ENCODE peak calls at places on chromosomes 2 and 18, in eight cellular contexts. W is fibroblast of lung, R is BJ, P is mammary epithelial cell, I is MM.1S, B is transverse colon, O is GM23338, L is SK-N-SH. J is an unnamed sample. For H3K27me3, the result is how much of the 10 kb centered on the place peaks cover.

GRCh38 chr2:152694161-152694661 is 23.1 kb downstream of the PRPF40A start:
- DNase-seq in W (peak), R (no peak), P (no peak), I (peak), B (no peak), O (no peak), L (no peak), J (no peak)

GRCh38 chr2:70515938-70516337 is 37.7 kb downstream of the TGFA start:
- DNase-seq in W (no peak), R (no peak), P (no peak), I (no peak), B (no peak), O (no peak), L (no peak), J (no peak)

GRCh38 chr2:11669454-11670291 is at the start of gene NTSR2:
- DNase-seq in W (peak), R (no peak), P (peak), I (no peak), B (peak), O (peak), L (no peak), J (no peak)

GRCh38 chr2:104915107-104915793 is 61.3 kb downstream of the POU3F3 start:
- DNase-seq in W (no peak), R (no peak), P (no peak), I (peak), B (no peak), O (no peak), L (no peak), J (no peak)

GRCh38 chr18:60322591-60322990 is 50.0 kb downstream of the MC4R start:
- DNase-seq in W (no peak), R (no peak), P (peak), I (no peak), B (no peak), O (no peak), L (no peak), J (no peak)

GRCh38 chr2:200296118-200296517 is 10.4 kb upstream of the SPATS2L start:
- DNase-seq in W (no peak), R (no peak), P (no peak), I (no peak), B (no peak), O (no peak), L (no peak), J (no peak)

GRCh38 chr2:172086349-172087190 is 1.3 kb downstream of the DLX1 start:
- DNase-seq in W (no peak), R (no peak), P (no peak), I (no peak), B (peak), O (peak), L (peak), J (no peak)

GRCh38 chr2:179525340-179525739 is 260.7 kb upstream of the SESTD1 start:
- DNase-seq in W (no peak), R (no peak), P (no peak), I (no peak), B (no peak), O (no peak), L (no peak), J (no peak)

GRCh38 chr2:152304845-152305244 is 30.1 kb upstream of the FMNL2 start:
- DNase-seq in W (peak), R (peak), P (peak), I (no peak), B (no peak), O (no peak), L (no peak), J (no peak)

GRCh38 chr2:217890445-217890844 is 112.3 kb downstream of the TNS1 start:
- DNase-seq in W (peak), R (no peak), P (no peak), I (no peak), B (no peak), O (no peak), L (peak), J (no peak)

GRCh38 chr2:217897091-217897715 is 105.6 kb downstream of the TNS1 start:
- DNase-seq in W (no peak), R (no peak), P (peak), I (no peak), B (no peak), O (no peak), L (no peak), J (no peak)

GRCh38 chr2:217892560-217892959 is 110.2 kb downstream of the TNS1 start:
- DNase-seq in W (no peak), R (no peak), P (no peak), I (no peak), B (no peak), O (no peak), L (no peak), J (no peak)

GRCh38 chr2:217895070-217895635 is 107.6 kb downstream of the TNS1 start:
- DNase-seq in W (no peak), R (no peak), P (no peak), I (no peak), B (no peak), O (no peak), L (no peak), J (no peak)

GRCh38 chr2:217893440-217893839 is 109.4 kb downstream of the TNS1 start:
- DNase-seq in W (no peak), R (no peak), P (no peak), I (no peak), B (no peak), O (no peak), L (no peak), J (no peak)
- TF ChIP-seq CTCF in W (no peak), R (no peak), P (no peak), I (no peak), B (no peak), O (no peak), L (no peak), J (no peak)

GRCh38 chr2:79511320-79511951 is 1.4 kb upstream of the CTNNA2 start:
- DNase-seq in W (peak), R (no peak), P (peak), I (peak), B (peak), O (peak), L (no peak), J (peak)
- H3K4me3 ChIP-seq in W (no peak), R (no peak), P (no peak), I (no peak), B (no peak), O (peak), L (no peak), J (no peak)

GRCh38 chr2:74515271-74516069 is 1.2 kb downstream of the TLX2 start:
- DNase-seq in W (no peak), R (no peak), P (no peak), I (no peak), B (no peak), O (peak), L (peak), J (no peak)
- H3K27me3 ChIP-seq in W (half or more), R (half or more), P (under half), I (half or more), B (half or more), O (half or more), L (under half), J (half or more)

GRCh38 chr18:72530622-72531021 is 13.5 kb downstream of the CBLN2 start:
- DNase-seq in W (no peak), R (no peak), P (no peak), I (peak), B (no peak), O (no peak), L (no peak), J (no peak)
- TF ChIP-seq CTCF in W (no peak), R (no peak), P (no peak), I (peak), B (no peak), O (peak), L (peak), J (no peak)

GRCh38 chr2:144481109-144481508 is 38.8 kb downstream of the ZEB2 start:
- DNase-seq in W (no peak), R (no peak), P (no peak), I (no peak), B (no peak), O (no peak), L (no peak), J (no peak)

GRCh38 chr2:144477943-144478283 is 42.0 kb downstream of the ZEB2 start:
- DNase-seq in W (peak), R (no peak), P (no peak), I (no peak), B (no peak), O (peak), L (no peak), J (peak)

GRCh38 chr2:144480257-144480656 is 39.7 kb downstream of the ZEB2 start:
- DNase-seq in W (peak), R (no peak), P (no peak), I (no peak), B (no peak), O (peak), L (no peak), J (no peak)

GRCh38 chr2:144479138-144479537 is 40.8 kb downstream of the ZEB2 start:
- DNase-seq in W (peak), R (no peak), P (peak), I (no peak), B (no peak), O (peak), L (no peak), J (peak)

GRCh38 chr2:144479659-144480058 is 40.3 kb downstream of the ZEB2 start:
- DNase-seq in W (no peak), R (no peak), P (no peak), I (no peak), B (no peak), O (peak), L (no peak), J (no peak)
- H3K4me3 ChIP-seq in W (no peak), R (no peak), P (no peak), I (no peak), B (no peak), O (peak), L (no peak), J (no peak)

GRCh38 chr2:60539177-60539576 is 14.3 kb downstream of the BCL11A start:
- DNase-seq in W (no peak), R (no peak), P (no peak), I (no peak), B (no peak), O (no peak), L (no peak), J (no peak)

GRCh38 chr2:60535392-60536312 is 17.8 kb downstream of the BCL11A start:
- DNase-seq in W (no peak), R (no peak), P (no peak), I (no peak), B (no peak), O (no peak), L (no peak), J (no peak)

GRCh38 chr2:60540054-60540453 is 13.4 kb downstream of the BCL11A start:
- DNase-seq in W (no peak), R (no peak), P (no peak), I (no peak), B (no peak), O (no peak), L (no peak), J (no peak)

GRCh38 chr2:60536716-60537115 is 16.7 kb downstream of the BCL11A start:
- DNase-seq in W (no peak), R (no peak), P (no peak), I (no peak), B (no peak), O (no peak), L (no peak), J (no peak)

GRCh38 chr2:60538136-60538535 is 15.3 kb downstream of the BCL11A start:
- DNase-seq in W (no peak), R (no peak), P (no peak), I (no peak), B (no peak), O (no peak), L (no peak), J (no peak)
- H3K27me3 ChIP-seq in W (under half), R (under half), P (under half), I (under half), B (under half), O (under half), L (under half), J (under half)